ENCODE peak calls at places on chromosomes 16 and 17, in seven cellular contexts. G is CD8-positive, alpha-beta memory T cell; K is NCI-H1092 treated with DMSO at 0.1 percent for 48 hours; Z is cardiac fibroblast; O is endodermal cell; A is Calu3; P is HL-60. J is an unnamed sample.

GRCh38 chr16:84774810-84775209 is 45.0 kb upstream of the CRISPLD2 start:
- DNase-seq in G (no peak), K (no peak), Z (peak), O (no peak), A (no peak), P (peak), J (no peak)

GRCh38 chr17:80065478-80066170 is 29.2 kb downstream of the CCDC40 start:
- DNase-seq in G (no peak), K (no peak), Z (no peak), O (peak), A (no peak), P (no peak), J (no peak)

GRCh38 chr17:27810211-27810901 is 10.0 kb upstream of the NOS2 start:
- DNase-seq in G (no peak), K (no peak), Z (no peak), O (peak), A (no peak), P (no peak), J (no peak)

GRCh38 chr16:53511403-53512280 is 8.6 kb upstream of the AKTIP start:
- DNase-seq in G (no peak), K (peak), Z (no peak), O (peak), A (peak), P (no peak), J (no peak)

GRCh38 chr17:61075988-61076387 is 323.7 kb upstream of the TBX2 start:
- DNase-seq in G (no peak), K (no peak), Z (no peak), O (no peak), A (no peak), P (no peak), J (no peak)

GRCh38 chr17:58556833-58557250 is 42.4 kb upstream of the MTMR4 start:
- DNase-seq in G (no peak), K (no peak), Z (no peak), O (no peak), A (no peak), P (peak), J (no peak)

GRCh38 chr16:10172848-10173655 is 9.2 kb downstream of the GRIN2A start:
- DNase-seq in G (no peak), K (no peak), Z (peak), O (peak), A (no peak), P (no peak), J (no peak)

GRCh38 chr17:28717578-28718316 is at the start of gene RAB34:
- DNase-seq in G (no peak), K (no peak), Z (peak), O (peak), A (peak), P (no peak), J (no peak)

GRCh38 chr17:33647976-33648375 is 354.9 kb upstream of the ASIC2 start:
- DNase-seq in G (no peak), K (no peak), Z (no peak), O (peak), A (peak), P (no peak), J (peak)

GRCh38 chr16:48158296-48158695 is 2.5 kb upstream of the ABCC12 start:
- DNase-seq in G (no peak), K (no peak), Z (peak), O (no peak), A (peak), P (peak), J (no peak)

GRCh38 chr17:28268610-28269313 is 50.2 kb upstream of the TMEM97 start:
- DNase-seq in G (no peak), K (no peak), Z (no peak), O (peak), A (no peak), P (no peak), J (no peak)

GRCh38 chr17:35295686-35296085 is 52.8 kb downstream of the SLFN5 start:
- DNase-seq in G (no peak), K (no peak), Z (peak), O (no peak), A (no peak), P (no peak), J (no peak)

GRCh38 chr16:87366930-87367329 is 16.6 kb downstream of the FBXO31 start:
- DNase-seq in G (no peak), K (no peak), Z (no peak), O (no peak), A (no peak), P (no peak), J (no peak)

GRCh38 chr17:50151937-50152547 is 1.6 kb upstream of the PPP1R9B start:
- DNase-seq in G (no peak), K (peak), Z (peak), O (peak), A (peak), P (peak), J (peak)

GRCh38 chr17:12909511-12909910 is 108.3 kb downstream of the ELAC2 start:
- DNase-seq in G (no peak), K (no peak), Z (no peak), O (no peak), A (no peak), P (no peak), J (no peak)

GRCh38 chr16:14301150-14302030 is 230.3 kb downstream of the MRTFB start:
- DNase-seq in G (no peak), K (peak), Z (no peak), O (peak), A (peak), P (no peak), J (no peak)

GRCh38 chr16:56311208-56312027 is 113.9 kb downstream of the AMFR start:
- DNase-seq in G (no peak), K (peak), Z (no peak), O (peak), A (no peak), P (no peak), J (no peak)

GRCh38 chr16:84423416-84423837 is 55.1 kb downstream of the ATP2C2 start:
- DNase-seq in G (no peak), K (peak), Z (peak), O (peak), A (no peak), P (peak), J (no peak)

GRCh38 chr17:47742319-47743181 is 9.5 kb downstream of the TBX21 start:
- DNase-seq in G (peak), K (peak), Z (peak), O (peak), A (peak), P (no peak), J (peak)

GRCh38 chr16:80672379-80672778 is 131.6 kb downstream of the DYNLRB2 start:
- DNase-seq in G (no peak), K (no peak), Z (no peak), O (no peak), A (no peak), P (no peak), J (no peak)

GRCh38 chr16:67915831-67916723 is 15.6 kb downstream of the CTRL start:
- DNase-seq in G (no peak), K (no peak), Z (no peak), O (no peak), A (no peak), P (no peak), J (no peak)

J was measured in NCI-H2227 treated with DMSO at 0.1 percent for 48 hours.